ENCODE peak calls at places on chromosomes 3 and 15, in seven cellular contexts. U is HL-60, K is foreskin fibroblast, S is LNCaP clone FGC, H is amygdala, D is HuH-7, R is BE2C. I is an unnamed sample.

GRCh38 chr15:31098953-31099740 is 2.4 kb downstream of the TRPM1 start:
- DNase-seq in K (peak; percentile 29), S (peak; percentile 83), H (no peak), U (no peak), R (no peak), D (no peak), I (peak; percentile 26)

GRCh38 chr3:38746641-38747040 is 69.4 kb downstream of the SCN10A start:
- DNase-seq in S (no peak), U (no peak), R (no peak), K (no peak), H (no peak), D (no peak), I (no peak)

GRCh38 chr15:88022711-88023110 is 233.8 kb downstream of the NTRK3 start:
- DNase-seq in D (no peak), U (no peak), K (no peak), S (no peak), H (no peak), R (no peak), I (no peak)

GRCh38 chr3:62103531-62103930 is 269.8 kb downstream of the FEZF2 start:
- DNase-seq in D (no peak), K (no peak), S (no peak), R (no peak), U (no peak), H (no peak), I (no peak)

GRCh38 chr15:87045741-87046140 is 966.1 kb downstream of the AGBL1 start:
- DNase-seq in R (no peak), H (no peak), K (no peak), S (no peak), D (no peak), U (no peak), I (peak; percentile 25)

GRCh38 chr15:74317820-74318375 is 49.5 kb downstream of the CYP11A1 start:
- DNase-seq in R (peak; percentile 89), S (no peak), K (peak; percentile 96), H (no peak), U (no peak), D (no peak), I (peak; percentile 11)

GRCh38 chr3:193680220-193680619 is 87.2 kb downstream of the OPA1 start:
- DNase-seq in U (no peak), H (no peak), K (no peak), S (no peak), D (no peak), R (no peak), I (no peak)

GRCh38 chr15:55221090-55222011 is 24.6 kb upstream of the RSL24D1 start:
- DNase-seq in K (peak; percentile 91), D (peak; percentile 66), H (no peak), R (no peak), U (peak; percentile 94), S (no peak), I (peak; percentile 48)

GRCh38 chr3:52393959-52394670 is 50.8 kb downstream of the SEMA3G start:
- DNase-seq in D (no peak), U (no peak), R (no peak), S (no peak), K (no peak), H (no peak), I (no peak)

I was measured in PC-3.